ENCODE peak calls at places on chromosomes 11 and 22, in six cellular contexts. Y is keratinocyte, A is SJSA1, R is GM06990, Q is GM12878, L is GM23338. N is an unnamed sample. For H3K36me3, the result is how much of the 10 kb centered on the place peaks cover.

GRCh38 chr11:47468598-47469214 is 19.8 kb upstream of the RAPSN start:
- DNase-seq in A (no peak), L (no peak), Y (no peak), Q (no peak), R (no peak), N (no peak)

GRCh38 chr22:19890502-19891349 is 36.1 kb upstream of the GNB1L start:
- DNase-seq in A (no peak), Q (no peak), R (no peak), L (no peak), Y (no peak), N (no peak)

GRCh38 chr22:48337957-48338792 is 1489.5 kb downstream of the BRD1 start:
- DNase-seq in R (no peak), Y (no peak), L (no peak), A (no peak), Q (no peak), N (no peak)

GRCh38 chr22:25027959-25028840 is 75.7 kb downstream of the KIAA1671 start:
- DNase-seq in L (peak), A (no peak), Q (no peak), Y (no peak), R (no peak), N (peak)

GRCh38 chr11:69497221-69497787 is 15.8 kb downstream of the LINC01488 start:
- DNase-seq in R (no peak), Y (no peak), L (peak), Q (no peak), A (peak), N (peak)

GRCh38 chr11:17791144-17791543 is 56.6 kb downstream of the KCNC1 start:
- DNase-seq in L (no peak), Y (no peak), A (no peak), Q (no peak), R (no peak), N (no peak)

GRCh38 chr11:118136341-118136740 is 16.3 kb downstream of the SCN4B start:
- DNase-seq in R (no peak), L (no peak), Q (no peak), Y (no peak), A (no peak), N (no peak)

GRCh38 chr11:35289821-35290220 is 129.5 kb downstream of the SLC1A2 start:
- DNase-seq in L (no peak), Q (no peak), A (peak), R (no peak), Y (no peak), N (no peak)

GRCh38 chr11:133323354-133323753 is 208.9 kb downstream of the OPCML start:
- DNase-seq in Q (no peak), R (no peak), A (no peak), L (no peak), Y (no peak), N (peak)

GRCh38 chr11:130622126-130622525 is 173.7 kb downstream of the ADAMTS15 start:
- DNase-seq in R (no peak), Q (no peak), Y (no peak), L (no peak), A (no peak), N (no peak)

GRCh38 chr22:23831781-23832180 is 7.0 kb downstream of the DERL3 start:
- DNase-seq in A (no peak), L (no peak), R (no peak), Q (no peak), Y (no peak), N (no peak)

GRCh38 chr11:128772814-128773213 is 78.9 kb downstream of the FLI1 start:
- DNase-seq in R (no peak), Y (no peak), L (no peak), A (no peak), Q (no peak), N (no peak)

GRCh38 chr11:130528301-130528651 is 79.8 kb downstream of the ADAMTS15 start:
- DNase-seq in A (peak), R (no peak), Y (no peak), L (no peak), Q (no peak), N (peak)

GRCh38 chr11:122808494-122808893 is 29.8 kb upstream of the CRTAM start:
- DNase-seq in L (no peak), Q (peak), A (no peak), Y (no peak), R (peak), N (peak)

GRCh38 chr11:911031-911889 is 650 bp upstream of the CHID1 start:
- DNase-seq in L (peak), A (peak), R (no peak), Q (no peak), Y (no peak), N (peak)

GRCh38 chr11:86162257-86162656 is 82.3 kb upstream of the EED start:
- DNase-seq in R (no peak), Y (no peak), Q (no peak), L (no peak), A (peak), N (peak)

GRCh38 chr11:128523616-128524015 is 63.7 kb downstream of the ETS1 start:
- DNase-seq in Y (no peak), A (no peak), Q (no peak), L (no peak), R (no peak), N (peak)

GRCh38 chr11:17598700-17599459 is 51.8 kb downstream of the OTOG start:
- DNase-seq in R (peak), Y (no peak), Q (peak), A (peak), L (peak), N (peak)

GRCh38 chr22:44710474-44711235 is 8.7 kb downstream of the PRR5 start:
- DNase-seq in Y (peak), R (peak), Q (no peak), A (no peak), L (no peak), N (no peak)

GRCh38 chr22:44074286-44074984 is 50.3 kb downstream of the PARVB start:
- DNase-seq in Q (no peak), L (no peak), Y (no peak), R (no peak), A (no peak), N (no peak)

GRCh38 chr11:11969380-11970215 is 38.8 kb downstream of the DKK3 start:
- DNase-seq in Q (no peak), A (no peak), Y (no peak), R (no peak), L (no peak), N (no peak)

GRCh38 chr11:96257972-96258951 is 84.7 kb downstream of the MAML2 start:
- DNase-seq in R (peak), Y (no peak), L (no peak), Q (no peak), A (peak), N (no peak)

GRCh38 chr22:46040471-46041465 is 63.8 kb upstream of the WNT7B start:
- DNase-seq in R (no peak), L (no peak), Q (no peak), Y (no peak), A (no peak), N (no peak)

GRCh38 chr11:126878892-126879291 is 121.7 kb downstream of the KIRREL3 start:
- DNase-seq in L (no peak), A (no peak), Y (no peak), R (no peak), Q (no peak), N (peak)

GRCh38 chr11:132251095-132251494 is 880.7 kb downstream of the NTM start:
- DNase-seq in L (no peak), Y (no peak), Q (no peak), A (no peak), R (no peak), N (no peak)

GRCh38 chr11:134578807-134579708 is 167.0 kb upstream of the B3GAT1 start:
- DNase-seq in L (peak), Y (no peak), R (no peak), A (no peak), Q (no peak), N (peak)

GRCh38 chr11:76773921-76774361 is 9.2 kb upstream of the TSKU start:
- DNase-seq in A (no peak), Y (no peak), R (no peak), L (no peak), Q (no peak), N (no peak)

GRCh38 chr22:46077669-46078099 is 72.6 kb upstream of the PPARA start:
- DNase-seq in R (no peak), Y (no peak), A (no peak), Q (no peak), L (no peak), N (no peak)

GRCh38 chr11:102413497-102413896 is 39.1 kb downstream of the TMEM123 start:
- DNase-seq in Y (no peak), L (no peak), A (no peak), Q (no peak), R (no peak), N (no peak)

GRCh38 chr11:99865951-99866350 is 821.1 kb upstream of the ARHGAP42 start:
- DNase-seq in A (no peak), Q (no peak), L (no peak), R (no peak), Y (no peak), N (no peak)

GRCh38 chr11:76443254-76443935 is 1.4 kb upstream of the EMSY start:
- DNase-seq in R (no peak), Y (no peak), L (no peak), Q (no peak), A (peak), N (no peak)

DNA sequence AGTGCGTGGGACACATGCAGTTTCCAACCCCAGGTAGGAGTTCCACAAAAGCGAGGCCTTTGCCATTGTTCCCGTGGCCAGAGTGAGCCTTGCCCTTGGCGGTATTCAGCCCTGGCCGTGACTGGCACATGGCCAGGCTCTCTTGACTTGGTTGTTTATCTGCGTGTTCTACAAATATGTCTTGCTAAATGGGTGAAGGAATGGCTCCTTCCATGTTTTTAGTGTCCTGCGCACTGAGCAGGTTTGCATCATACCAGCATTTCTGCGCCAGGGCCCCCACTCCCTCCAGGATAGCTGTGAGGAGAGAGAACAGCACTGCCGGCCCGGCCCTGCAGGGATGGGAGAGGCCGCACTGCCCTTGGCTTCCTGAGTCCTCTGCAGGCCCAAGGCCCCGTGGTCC is 20.0 kb downstream of the POLR3H start:
- DNase-seq in Q (no peak), Y (no peak), R (no peak), L (no peak), A (no peak), N (no peak)
- H3K4me3 ChIP-seq in Q (no peak), Y (no peak), R (no peak), L (no peak), A (no peak), N (no peak)

GRCh38 chr22:49880281-49880680 is 26.6 kb downstream of the ZBED4 start:
- DNase-seq in Q (peak), A (no peak), R (no peak), L (peak), Y (no peak), N (no peak)

GRCh38 chr22:49877642-49878041 is 24.0 kb downstream of the ZBED4 start:
- DNase-seq in L (no peak), R (no peak), Q (no peak), A (no peak), Y (no peak), N (no peak)

GRCh38 chr22:49879871-49880270 is 26.2 kb downstream of the ZBED4 start:
- DNase-seq in Y (no peak), R (no peak), L (no peak), A (no peak), Q (no peak), N (no peak)

GRCh38 chr22:49881856-49882255 is 28.2 kb downstream of the ZBED4 start:
- DNase-seq in L (no peak), Q (peak), R (no peak), A (no peak), Y (no peak), N (no peak)

GRCh38 chr22:49878206-49878605 is 24.6 kb downstream of the ZBED4 start:
- DNase-seq in Q (no peak), L (no peak), Y (no peak), R (no peak), A (no peak), N (no peak)
- H3K36me3 ChIP-seq in Q (under half), L (under half), Y (under half), R (under half), A (under half), N (half or more)

DNA sequence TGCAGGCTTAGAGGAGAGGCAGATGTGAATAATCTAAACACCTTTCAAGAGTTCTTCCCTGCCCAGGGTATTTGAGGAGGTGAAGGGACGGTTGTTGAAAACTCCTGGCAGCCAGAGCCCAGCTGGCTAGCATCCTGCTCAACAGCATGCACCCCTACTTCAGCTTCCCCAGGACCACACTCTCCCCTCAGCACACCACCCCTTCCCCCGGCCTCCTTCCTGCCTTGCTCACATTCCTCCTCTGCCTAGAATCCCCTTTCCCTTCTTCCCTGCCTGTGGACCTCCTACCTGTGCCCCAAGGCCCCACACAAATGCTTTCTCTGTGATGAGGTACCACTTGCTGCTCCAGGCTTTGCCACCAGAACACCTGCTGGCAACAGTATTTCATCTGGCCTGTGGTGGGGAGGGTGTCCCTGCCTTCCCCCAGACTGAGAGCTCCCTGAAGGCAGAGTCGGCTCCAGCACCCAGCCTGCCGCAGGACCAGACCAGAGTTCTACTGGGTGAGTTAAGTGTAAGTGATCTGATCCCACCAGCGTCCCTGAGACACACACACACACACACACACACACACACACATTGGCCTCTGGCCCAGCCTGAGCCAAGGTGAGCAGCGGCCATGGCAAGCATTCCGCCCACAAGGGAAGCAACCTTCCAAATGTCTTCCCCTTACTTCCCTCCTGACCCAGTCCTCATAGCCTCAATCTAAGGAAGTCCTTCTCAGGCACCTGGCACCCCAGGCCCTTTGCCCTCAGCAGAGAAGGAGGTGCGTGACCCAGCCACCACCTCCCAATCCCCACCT is 79.5 kb downstream of the PDE2A start:
- DNase-seq in Y (no peak), R (no peak), Q (no peak), L (peak), A (no peak), N (no peak)
- H3K4me3 ChIP-seq in Y (no peak), R (no peak), Q (no peak), L (no peak), A (no peak), N (no peak)

DNA sequence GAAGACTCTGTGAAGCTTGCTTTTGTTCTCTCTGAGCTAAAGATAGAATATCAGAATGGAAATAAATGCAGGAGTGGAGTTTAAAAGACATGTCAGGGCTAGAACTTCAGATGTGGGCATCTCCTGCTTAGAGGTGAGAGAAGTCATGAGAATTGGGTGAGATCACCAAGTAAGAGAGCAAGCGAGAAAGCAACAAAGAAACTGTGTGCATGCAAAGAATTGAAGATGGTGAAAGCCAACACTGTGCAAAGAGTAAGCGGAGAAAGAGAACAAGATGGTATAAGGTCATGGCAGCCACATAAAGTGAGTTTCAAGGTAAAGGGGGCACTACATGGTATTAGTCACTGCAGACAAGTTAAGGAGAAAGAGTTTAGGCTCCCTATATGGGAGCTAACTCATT is 57.3 kb upstream of the SCUBE2 start:
- DNase-seq in Y (no peak), R (no peak), L (no peak), A (no peak), Q (no peak), N (no peak)
- H3K36me3 ChIP-seq in Y (under half), R (under half), L (under half), A (under half), Q (under half), N (half or more)

GRCh38 chr11:43579919-43580276 is 100.6 kb upstream of the HSD17B12 start:
- DNase-seq in Q (no peak), Y (no peak), L (peak), R (no peak), A (no peak), N (no peak)
- H3K4me3 ChIP-seq in Q (peak), Y (peak), L (peak), R (peak), A (peak), N (peak)

GRCh38 chr11:62876712-62877111 is 4.0 kb upstream of the SLC3A2 start:
- DNase-seq in Q (no peak), R (no peak), Y (no peak), A (no peak), L (no peak), N (no peak)
- H3K36me3 ChIP-seq in Q (under half), R (under half), Y (under half), A (under half), L (half or more), N (under half)

DNA sequence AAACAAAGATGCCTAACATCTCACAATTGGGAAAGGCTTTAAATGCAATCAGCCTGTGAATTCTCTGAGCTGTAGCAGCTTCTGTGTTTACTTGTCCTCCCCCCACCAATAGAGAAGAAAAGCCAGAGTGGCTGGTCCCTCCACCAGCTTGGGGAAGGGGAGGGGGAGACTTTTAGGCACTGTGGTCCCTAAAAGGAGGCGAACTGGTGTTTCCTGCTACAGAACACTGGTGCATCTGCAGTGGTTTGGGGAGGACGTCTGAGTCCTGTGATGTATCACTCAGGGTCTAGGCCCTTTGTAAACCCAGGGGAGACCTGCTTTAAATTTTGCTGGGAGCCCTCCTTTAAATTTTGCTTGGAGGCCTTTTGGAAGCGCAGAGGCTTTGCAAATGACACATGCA is 16.9 kb downstream of the TNRC6B start:
- DNase-seq in L (peak), A (no peak), R (no peak), Y (no peak), Q (no peak), N (no peak)
- H3K4me3 ChIP-seq in L (peak), A (no peak), R (no peak), Y (no peak), Q (no peak), N (no peak)

DNA sequence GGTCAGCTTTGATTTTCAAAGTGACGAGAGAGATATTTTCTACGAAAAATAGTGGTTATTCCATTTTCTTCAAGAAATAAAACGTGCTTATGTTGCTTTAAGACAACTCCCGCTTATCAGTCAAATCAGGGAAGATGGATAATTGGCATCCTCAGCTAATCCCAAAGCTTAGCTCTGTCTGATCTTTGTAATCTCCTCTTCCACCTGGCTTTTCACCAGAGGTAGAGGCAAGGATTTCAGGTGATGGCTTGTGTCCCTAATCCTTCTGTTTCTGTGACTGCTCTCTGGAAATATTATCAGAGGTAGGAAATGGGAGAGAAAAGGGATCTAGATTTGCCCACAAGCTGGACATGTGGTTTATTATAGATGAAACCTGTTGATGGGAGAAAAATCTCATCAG is 78.9 kb downstream of the DBX1 start:
- DNase-seq in A (no peak), L (no peak), R (no peak), Y (no peak), Q (no peak), N (no peak)
- H3K36me3 ChIP-seq in A (under half), L (under half), R (under half), Y (under half), Q (under half), N (half or more)

GRCh38 chr11:121416909-121417567 is 35.1 kb upstream of the SORL1 start:
- DNase-seq in Y (peak), R (peak), L (no peak), Q (peak), A (no peak), N (peak)
- H3K4me3 ChIP-seq in Y (no peak), R (no peak), L (no peak), Q (no peak), A (no peak), N (no peak)